ENCODE peak calls at places on chromosomes 7 and 10, in six cellular contexts. O is activated naive CD8-positive, alpha-beta T cell treated with anti-CD3 and anti-CD28 coated beads, Interleukin-2, amount 50 U/mL, for 24 hours; G is RCC 7860; H is ACHN; C is upper lobe of left lung; D is amniotic stem cell. W is an unnamed sample.
A peak's percentile ranks its signal among the peaks of the same experiment; 100 is the strongest.

GRCh38 chr7:38368191-38368605 is 94.8 kb upstream of the TARP start:
- DNase-seq in O (peak; percentile 83), G (peak; percentile 77), H (peak; percentile 91), C (peak; percentile 27), D (no peak), W (peak; percentile 83)

GRCh38 chr10:19730848-19731247 is 85.4 kb upstream of the PLXDC2 start:
- DNase-seq in O (no peak), G (no peak), H (no peak), C (no peak), D (no peak), W (no peak)

GRCh38 chr7:119197872-119198527 is 973.5 kb downstream of the ANKRD7 start:
- DNase-seq in O (peak; percentile 6), G (peak; percentile 47), H (peak; percentile 80), C (no peak), D (no peak), W (no peak)

GRCh38 chr10:61939575-61940301 is 38.2 kb downstream of the ARID5B start:
- DNase-seq in O (no peak), G (peak; percentile 52), H (peak; percentile 38), C (no peak), D (peak; percentile 71), W (no peak)

GRCh38 chr10:132626019-132626760 is 88.6 kb downstream of the INPP5A start:
- DNase-seq in O (no peak), G (no peak), H (no peak), C (no peak), D (no peak), W (peak; percentile 18)

GRCh38 chr7:113464096-113464855 is 345.9 kb upstream of the SMIM30 start:
- DNase-seq in O (no peak), G (no peak), H (no peak), C (no peak), D (no peak), W (no peak)

GRCh38 chr7:132430466-132430862 is 145.8 kb downstream of the PLXNA4 start:
- DNase-seq in O (no peak), G (no peak), H (no peak), C (no peak), D (no peak), W (no peak)

GRCh38 chr7:129609666-129610065 is 1.9 kb upstream of the NRF1 start:
- DNase-seq in O (no peak), G (peak; percentile 38), H (peak; percentile 22), C (no peak), D (no peak), W (no peak)

GRCh38 chr7:127803626-127804025 is 151.6 kb downstream of the SND1 start:
- DNase-seq in O (no peak), G (no peak), H (no peak), C (no peak), D (no peak), W (no peak)

GRCh38 chr7:46145412-46145811 is 224.3 kb upstream of the IGFBP3 start:
- DNase-seq in O (no peak), G (peak; percentile 100), H (peak; percentile 100), C (no peak), D (peak; percentile 73), W (no peak)

GRCh38 chr10:72910705-72911104 is 17.2 kb downstream of the OIT3 start:
- DNase-seq in O (no peak), G (no peak), H (no peak), C (no peak), D (no peak), W (no peak)

GRCh38 chr7:50307368-50308012 is 3.0 kb downstream of the IKZF1 start:
- DNase-seq in O (peak; percentile 67), G (no peak), H (no peak), C (no peak), D (no peak), W (peak; percentile 75)

GRCh38 chr10:21516270-21517131 is 9.0 kb downstream of the SKIDA1 start:
- DNase-seq in O (peak; percentile 50), G (peak; percentile 41), H (peak; percentile 61), C (peak; percentile 94), D (no peak), W (peak; percentile 68)

GRCh38 chr7:74627699-74628411 is 29.7 kb upstream of the GTF2I start:
- DNase-seq in O (no peak), G (no peak), H (no peak), C (no peak), D (no peak), W (no peak)